ENCODE peak calls at places on chromosomes 16 and 17, in four cellular contexts. K is GM12878, N is psoas muscle, U is uterus. I is an unnamed sample. For H3K9me3, the result is how much of the 10 kb centered on the place peaks cover.

GRCh38 chr17:55265434-55266021 is 768 bp downstream of the HLF start:
- DNase-seq in K (no peak), N (peak), U (peak), I (no peak)

GRCh38 chr17:77282524-77283515 is 142.1 kb downstream of the SEC14L1 start:
- DNase-seq in K (peak), N (no peak), U (no peak), I (no peak)

GRCh38 chr17:82036634-82037112 is 824 bp downstream of the DCXR start:
- DNase-seq in K (no peak), N (no peak), U (no peak), I (no peak)

GRCh38 chr17:4859816-4860625 is 26.9 kb downstream of the MINK1 start:
- DNase-seq in K (no peak), N (no peak), U (no peak), I (no peak)

GRCh38 chr16:28538733-28539596 is at the start of gene NUPR1:
- DNase-seq in K (no peak), N (peak), U (peak), I (peak)

GRCh38 chr17:78357177-78357586 is 2.7 kb downstream of the SOCS3 start:
- DNase-seq in K (no peak), N (peak), U (peak), I (no peak)

GRCh38 chr16:88983771-88984687 is 7.0 kb upstream of the CBFA2T3 start:
- DNase-seq in K (no peak), N (no peak), U (no peak), I (no peak)

GRCh38 chr16:4894276-4895150 is 42.4 kb downstream of the PPL start:
- DNase-seq in K (no peak), N (no peak), U (no peak), I (no peak)

GRCh38 chr17:61351745-61352407 is 47.8 kb upstream of the TBX2 start:
- DNase-seq in K (no peak), N (no peak), U (no peak), I (no peak)

GRCh38 chr17:1515640-1516402 is 591 bp downstream of the INPP5K start:
- DNase-seq in K (peak), N (no peak), U (peak), I (no peak)

GRCh38 chr17:13073013-13073412 is 55.2 kb upstream of the ELAC2 start:
- DNase-seq in K (no peak), N (no peak), U (no peak), I (no peak)

GRCh38 chr16:15879255-15879804 is 9.1 kb downstream of the CEP20 start:
- DNase-seq in K (no peak), N (no peak), U (no peak), I (no peak)

GRCh38 chr16:82756283-82756599 is 129.5 kb downstream of the CDH13 start:
- DNase-seq in K (no peak), N (no peak), U (no peak), I (no peak)

GRCh38 chr17:77746391-77746790 is 212.1 kb upstream of the TNRC6C start:
- DNase-seq in K (no peak), N (no peak), U (no peak), I (no peak)

DNA sequence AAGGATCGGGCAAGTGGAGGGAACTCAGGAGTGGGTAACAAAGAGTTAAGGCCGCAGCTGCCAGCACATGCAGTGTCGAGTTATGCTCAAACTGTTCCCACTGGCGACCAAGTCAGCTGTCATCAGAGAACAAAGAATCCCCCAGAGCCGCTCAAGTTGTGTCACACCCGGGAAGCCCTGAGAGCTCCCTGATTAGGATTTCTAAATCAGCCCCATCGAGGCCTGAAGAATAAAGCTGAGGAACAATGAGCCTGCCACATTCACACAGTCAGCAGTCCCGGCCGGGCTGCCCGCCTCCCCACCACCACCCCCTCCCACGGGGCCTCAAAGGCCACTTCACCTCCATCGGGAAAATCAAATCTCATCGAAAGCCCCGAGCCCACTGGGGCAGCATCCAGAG is 84.5 kb downstream of the SOX9 start:
- DNase-seq in K (no peak), N (no peak), U (no peak), I (no peak)
- H3K4me3 ChIP-seq in K (no peak), N (no peak), U (no peak), I (no peak)

GRCh38 chr16:72437891-72438290 is 265.9 kb upstream of the PMFBP1 start:
- DNase-seq in K (no peak), N (no peak), U (no peak), I (no peak)
- H3K9me3 ChIP-seq in K (under half), N (under half), U (under half), I (under half)

GRCh38 chr16:3175157-3176153 is 12.5 kb upstream of the OR1F1 start:
- DNase-seq in K (no peak), N (no peak), U (no peak), I (no peak)

GRCh38 chr16:3171855-3172593 is 16.0 kb upstream of the OR1F1 start:
- DNase-seq in K (no peak), N (no peak), U (no peak), I (no peak)

GRCh38 chr16:3173892-3174617 is 13.9 kb upstream of the OR1F1 start:
- DNase-seq in K (no peak), N (no peak), U (no peak), I (no peak)

GRCh38 chr16:3171181-3171854 is 16.7 kb upstream of the OR1F1 start:
- DNase-seq in K (no peak), N (no peak), U (no peak), I (no peak)

DNA sequence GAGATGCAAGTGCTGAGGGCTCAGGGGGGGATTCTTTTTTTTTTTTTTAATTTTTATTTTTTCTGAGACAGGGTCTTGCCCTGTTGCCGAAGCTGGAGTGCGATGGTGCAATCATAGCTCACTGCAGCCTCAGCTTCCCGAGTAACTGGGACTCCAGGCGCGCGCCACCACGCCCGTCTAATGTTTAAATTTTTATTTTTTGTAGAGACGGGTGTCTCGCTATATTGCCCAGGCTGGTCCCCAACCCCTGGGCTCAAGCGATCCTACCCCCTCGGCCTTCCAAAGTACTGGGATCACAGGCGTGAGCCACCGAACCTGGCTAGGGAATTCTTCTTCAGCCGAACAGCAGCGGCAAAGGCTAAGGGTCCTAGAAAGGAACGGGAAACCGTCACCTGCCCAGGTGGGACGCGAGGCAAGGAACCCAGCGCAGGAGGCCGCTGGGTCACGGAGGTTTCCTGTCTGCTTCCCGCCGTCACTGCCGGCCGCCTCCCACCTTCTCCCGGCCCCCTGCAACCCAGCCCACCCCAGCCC is 13.3 kb upstream of the OR1F1 start:
- DNase-seq in K (no peak), N (no peak), U (no peak), I (no peak)
- H3K4me3 ChIP-seq in K (peak), N (no peak), U (no peak), I (no peak)

GRCh38 chr16:35447010-35447558 is 1987.7 kb downstream of the TP53TG3F start:
- DNase-seq in K (no peak), N (no peak), U (no peak), I (no peak)

GRCh38 chr16:35452471-35452870 is 1993.1 kb downstream of the TP53TG3F start:
- DNase-seq in K (no peak), N (no peak), U (no peak), I (no peak)

GRCh38 chr16:35450648-35451047 is 1991.2 kb downstream of the TP53TG3F start:
- DNase-seq in K (no peak), N (no peak), U (no peak), I (no peak)

GRCh38 chr16:35449663-35450062 is 1990.3 kb downstream of the TP53TG3F start:
- DNase-seq in K (no peak), N (no peak), U (no peak), I (no peak)
- H3K9me3 ChIP-seq in K (under half), N (under half), U (under half), I (under half)